ENCODE peak calls at places on chromosomes 4 and X, in five cellular contexts. V is WTC11, M is GM23338, P is K562, K is GM12878. Q is an unnamed sample.

GRCh38 chrX:39070009-39070408 is 268.8 kb downstream of the MID1IP1 start:
- DNase-seq in V (peak), K (no peak), M (no peak), P (no peak), Q (no peak)

GRCh38 chr4:22099896-22100295 is 151.3 kb upstream of the KCNIP4 start:
- DNase-seq in K (no peak), M (no peak), P (no peak), V (no peak), Q (no peak)

GRCh38 chrX:76802698-76803097 is 375.2 kb downstream of the MAGEE1 start:
- DNase-seq in V (no peak), K (no peak), P (no peak), M (no peak), Q (no peak)

GRCh38 chr4:153676984-153677383 is 7.1 kb upstream of the TLR2 start:
- DNase-seq in P (no peak), K (no peak), V (no peak), M (no peak), Q (no peak)

GRCh38 chrX:105618393-105619101 is 203.8 kb upstream of the NRK start:
- DNase-seq in M (peak), K (no peak), P (no peak), V (no peak), Q (peak)

GRCh38 chr4:16909245-16909644 is 10.8 kb upstream of the LDB2 start:
- DNase-seq in P (no peak), K (no peak), V (peak), M (peak), Q (no peak)

GRCh38 chr4:13546855-13547562 is 2.7 kb upstream of the NKX3-2 start:
- DNase-seq in V (peak), K (no peak), M (peak), P (no peak), Q (no peak)

GRCh38 chr4:6909970-6910339 is 329 bp downstream of the TBC1D14 start:
- DNase-seq in V (no peak), M (peak), K (no peak), P (peak), Q (no peak)

GRCh38 chrX:56726609-56727008 is 2.4 kb upstream of the NBDY start:
- DNase-seq in V (no peak), M (peak), K (no peak), P (peak), Q (peak)

GRCh38 chr4:108885211-108885610 is 122.4 kb upstream of the ETNPPL start:
- DNase-seq in P (no peak), K (no peak), V (no peak), M (no peak), Q (no peak)

GRCh38 chr4:184792950-184793555 is 32.7 kb downstream of the ACSL1 start:
- DNase-seq in P (no peak), K (no peak), V (no peak), M (no peak), Q (peak)

GRCh38 chr4:110808371-110808878 is 185.5 kb upstream of the PITX2 start:
- DNase-seq in P (no peak), K (peak), M (no peak), V (no peak), Q (no peak)

GRCh38 chr4:176774852-176775251 is 17.9 kb downstream of the VEGFC start:
- DNase-seq in M (no peak), V (no peak), K (no peak), P (no peak), Q (no peak)

GRCh38 chr4:179307297-179308136 is 1865.3 kb upstream of the AGA start:
- DNase-seq in K (peak), V (peak), M (peak), P (peak), Q (peak)

GRCh38 chrX:107825698-107826285 is at the start of gene MID2:
- DNase-seq in K (no peak), P (no peak), V (peak), M (peak), Q (no peak)

GRCh38 chr4:22170353-22170752 is 221.8 kb upstream of the KCNIP4 start:
- DNase-seq in V (no peak), M (no peak), P (no peak), K (no peak), Q (no peak)

GRCh38 chrX:14291626-14292025 is 237.7 kb upstream of the GLRA2 start:
- DNase-seq in M (peak), P (no peak), K (no peak), V (no peak), Q (no peak)

GRCh38 chr4:121239951-121240350 is 75.8 kb upstream of the TNIP3 start:
- DNase-seq in K (no peak), P (no peak), V (no peak), M (no peak), Q (no peak)

GRCh38 chr4:26131711-26132110 is 189.1 kb upstream of the RBPJ start:
- DNase-seq in K (peak), V (no peak), M (no peak), P (no peak), Q (no peak)

GRCh38 chr4:95544433-95545103 is 4.2 kb downstream of the UNC5C start:
- DNase-seq in V (no peak), P (no peak), K (no peak), M (peak), Q (no peak)

GRCh38 chr4:95540227-95540626 is 8.5 kb downstream of the UNC5C start:
- DNase-seq in V (no peak), K (no peak), M (no peak), P (no peak), Q (no peak)

GRCh38 chr4:95539056-95539455 is 9.7 kb downstream of the UNC5C start:
- DNase-seq in M (no peak), P (no peak), K (no peak), V (no peak), Q (no peak)

GRCh38 chr4:95541094-95541493 is 7.7 kb downstream of the UNC5C start:
- DNase-seq in K (no peak), P (no peak), V (no peak), M (no peak), Q (no peak)

GRCh38 chr4:95541889-95542607 is 6.7 kb downstream of the UNC5C start:
- DNase-seq in V (no peak), P (no peak), M (no peak), K (peak), Q (no peak)
- TF ChIP-seq CREB1 in V (no peak), P (no peak), M (no peak), K (no peak), Q (no peak)

GRCh38 chrX:11533211-11533651 is 132.5 kb downstream of the ARHGAP6 start:
- DNase-seq in K (peak), M (peak), V (no peak), P (peak), Q (peak)
- TF ChIP-seq CREB1 in K (peak), M (no peak), V (no peak), P (no peak), Q (peak)

DNA sequence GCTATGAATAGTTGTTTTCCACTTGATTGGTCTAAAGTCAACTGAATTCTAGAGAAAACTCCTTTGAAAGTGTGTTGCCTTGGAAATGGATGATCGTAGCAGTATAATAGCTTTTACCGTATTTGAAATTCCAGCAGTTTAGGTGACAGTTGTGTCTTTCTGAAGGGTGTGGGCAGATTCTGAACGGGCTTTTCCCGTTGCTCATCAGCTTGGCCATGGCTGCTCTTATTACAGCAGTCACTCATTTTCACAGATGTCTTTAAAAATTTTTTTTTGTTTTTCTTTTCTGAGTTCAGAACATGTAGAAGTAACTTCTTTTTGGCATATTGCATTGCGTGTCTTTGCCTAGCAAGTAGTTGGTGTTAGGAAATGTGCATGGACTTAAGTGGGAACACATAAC is 69.6 kb upstream of the SLC4A4 start:
- DNase-seq in K (no peak), P (no peak), M (no peak), V (no peak), Q (no peak)
- TF ChIP-seq CREB1 in K (no peak), P (no peak), M (no peak), V (no peak), Q (no peak)

GRCh38 chrX:10054396-10054795 is 87.2 kb downstream of the CLDN34 start:
- DNase-seq in K (no peak), M (no peak), P (no peak), V (no peak), Q (no peak)

GRCh38 chrX:10051866-10052265 is 84.7 kb downstream of the CLDN34 start:
- DNase-seq in K (no peak), P (no peak), M (no peak), V (no peak), Q (no peak)

GRCh38 chrX:10050481-10050880 is 83.3 kb downstream of the CLDN34 start:
- DNase-seq in M (peak), P (no peak), K (no peak), V (peak), Q (no peak)

GRCh38 chrX:10055430-10055829 is 88.3 kb downstream of the CLDN34 start:
- DNase-seq in P (no peak), K (no peak), V (no peak), M (no peak), Q (no peak)

GRCh38 chrX:10052906-10053625 is 85.9 kb downstream of the CLDN34 start:
- DNase-seq in K (no peak), V (no peak), M (no peak), P (no peak), Q (no peak)
- TF ChIP-seq CREB1 in K (no peak), V (no peak), M (no peak), P (no peak), Q (no peak)